ENCODE peak calls at places on chromosomes 11 and 22, in five cellular contexts. D is fibroblast of lung, G is right lobe of liver, Y is heart left ventricle, M is pancreas. U is an unnamed sample.
A peak's percentile ranks its signal among the peaks of the same experiment; 100 is the strongest.

GRCh38 chr11:74702383-74703007 is 28.7 kb downstream of the CHRDL2 start:
- DNase-seq in Y (peak; percentile 56), M (peak; percentile 76), D (peak; percentile 74), G (peak; percentile 51), U (peak; percentile 78)

GRCh38 chr11:17414317-17414737 is 25.9 kb upstream of the KCNJ11 start:
- DNase-seq in Y (no peak), M (peak; percentile 88), D (no peak), G (no peak), U (no peak)

GRCh38 chr11:71127806-71128205 is 124.6 kb downstream of the SHANK2 start:
- DNase-seq in D (no peak), M (no peak), Y (no peak), G (no peak), U (no peak)

GRCh38 chr22:48105254-48105653 is 1342.8 kb downstream of the TBC1D22A start:
- DNase-seq in Y (no peak), D (no peak), G (no peak), M (no peak), U (no peak)

GRCh38 chr22:17592201-17592600 is 28.9 kb downstream of the SLC25A18 start:
- DNase-seq in Y (no peak), M (no peak), G (no peak), D (no peak), U (no peak)

GRCh38 chr11:113531575-113532451 is 56.6 kb upstream of the DRD2 start:
- DNase-seq in D (no peak), Y (no peak), M (no peak), G (no peak), U (no peak)

GRCh38 chr11:126992065-126992803 is 8.3 kb downstream of the KIRREL3 start:
- DNase-seq in Y (no peak), G (no peak), M (no peak), D (peak; percentile 51), U (no peak)

GRCh38 chr11:133228406-133229330 is 303.6 kb downstream of the OPCML start:
- DNase-seq in D (no peak), Y (no peak), G (no peak), M (no peak), U (peak; percentile 81)

GRCh38 chr11:133399294-133399693 is 133.0 kb downstream of the OPCML start:
- DNase-seq in G (no peak), D (no peak), M (no peak), Y (no peak), U (no peak)

GRCh38 chr11:86101941-86102407 is 33.1 kb upstream of the PICALM start:
- DNase-seq in M (no peak), Y (no peak), D (no peak), G (no peak), U (no peak)

GRCh38 chr11:18392434-18393321 is 1.7 kb upstream of the LDHA start:
- DNase-seq in M (no peak), Y (no peak), D (no peak), G (no peak), U (no peak)

GRCh38 chr11:19698493-19699292 is 13.9 kb upstream of the NAV2 start:
- DNase-seq in G (peak; percentile 81), M (no peak), D (peak; percentile 67), Y (peak; percentile 79), U (no peak)

GRCh38 chr11:12069053-12069676 is 41.2 kb upstream of the MICAL2 start:
- DNase-seq in D (no peak), M (no peak), G (no peak), Y (no peak), U (no peak)

GRCh38 chr11:35523351-35523768 is 2.1 kb downstream of the PAMR1 start:
- DNase-seq in G (no peak), D (peak; percentile 42), Y (no peak), M (no peak), U (no peak)

GRCh38 chr11:121112498-121113455 is 11.7 kb downstream of the TECTA start:
- DNase-seq in D (peak; percentile 77), M (no peak), G (peak; percentile 71), Y (peak; percentile 62), U (no peak)

GRCh38 chr22:36383110-36383581 is 4.6 kb downstream of the MYH9 start:
- DNase-seq in Y (no peak), D (peak; percentile 77), G (no peak), M (no peak), U (no peak)

GRCh38 chr11:131688056-131688693 is 317.8 kb downstream of the NTM start:
- DNase-seq in D (peak; percentile 48), M (peak; percentile 80), Y (peak; percentile 43), G (peak; percentile 58), U (peak; percentile 88)

GRCh38 chr11:61534025-61534900 is 25.7 kb downstream of the LRRC10B start:
- DNase-seq in M (no peak), Y (no peak), D (no peak), G (no peak), U (no peak)

GRCh38 chr11:12675951-12676711 is 1.9 kb downstream of the TEAD1 start:
- DNase-seq in Y (no peak), M (no peak), D (peak; percentile 72), G (no peak), U (no peak)

GRCh38 chr11:105647780-105648179 is 37.9 kb downstream of the GRIA4 start:
- DNase-seq in D (no peak), Y (no peak), G (no peak), M (no peak), U (no peak)

GRCh38 chr11:36684840-36685800 is 87.1 kb upstream of the RAG2 start:
- DNase-seq in M (no peak), D (no peak), G (no peak), Y (no peak), U (no peak)

GRCh38 chr11:100780470-100780869 is 93.4 kb downstream of the ARHGAP42 start:
- DNase-seq in D (no peak), G (no peak), M (no peak), Y (no peak), U (no peak)

GRCh38 chr11:134374171-134374570 is 37.9 kb downstream of the B3GAT1 start:
- DNase-seq in D (no peak), G (no peak), Y (peak; percentile 15), M (no peak), U (no peak)

GRCh38 chr11:94706211-94706610 is 61.9 kb upstream of the AMOTL1 start:
- DNase-seq in Y (peak; percentile 48), D (no peak), G (no peak), M (no peak), U (no peak)

GRCh38 chr11:63680842-63681207 is 475 bp upstream of the RTN3 start:
- DNase-seq in G (no peak), M (no peak), D (no peak), Y (no peak), U (no peak)

GRCh38 chr11:134676516-134677287 is 264.7 kb upstream of the B3GAT1 start:
- DNase-seq in G (no peak), D (no peak), M (no peak), Y (no peak), U (no peak)

GRCh38 chr11:11857769-11858168 is 16.0 kb downstream of the USP47 start:
- DNase-seq in D (no peak), G (no peak), Y (no peak), M (no peak), U (no peak)

GRCh38 chr22:33909075-33909458 is 11.2 kb downstream of the LARGE1 start:
- DNase-seq in G (no peak), D (peak; percentile 70), M (no peak), Y (no peak), U (no peak)

GRCh38 chr22:25404923-25405853 is 159.3 kb upstream of the GRK3 start:
- DNase-seq in D (peak; percentile 62), Y (peak; percentile 84), G (peak; percentile 88), M (peak; percentile 92), U (peak; percentile 99)

GRCh38 chr11:36452987-36453386 is 57.1 kb downstream of the TRAF6 start:
- DNase-seq in Y (no peak), D (no peak), M (no peak), G (no peak), U (no peak)

GRCh38 chr22:40001800-40002577 is 7.2 kb downstream of the FAM83F start:
- DNase-seq in M (no peak), D (peak; percentile 21), Y (no peak), G (no peak), U (no peak)

GRCh38 chr22:19554834-19555404 is 30.7 kb upstream of the CLDN5 start:
- DNase-seq in M (no peak), D (peak; percentile 46), G (no peak), Y (no peak), U (no peak)

GRCh38 chr22:44707752-44708151 is 5.7 kb downstream of the PRR5 start:
- DNase-seq in M (no peak), Y (no peak), D (no peak), G (no peak), U (no peak)

GRCh38 chr11:69640995-69641581 is at the start of gene CCND1:
- DNase-seq in D (peak; percentile 94), G (peak; percentile 81), Y (peak; percentile 81), M (peak; percentile 82), U (peak; percentile 90)

GRCh38 chr11:46520971-46521745 is 72.7 kb downstream of the AMBRA1 start:
- DNase-seq in G (no peak), Y (no peak), D (peak; percentile 61), M (no peak), U (no peak)

GRCh38 chr11:107457205-107457557 is 444 bp downstream of the CWF19L2 start:
- DNase-seq in M (no peak), Y (no peak), G (no peak), D (no peak), U (no peak)

GRCh38 chr11:86151188-86152005 is 82.5 kb upstream of the PICALM start:
- DNase-seq in G (no peak), Y (peak; percentile 39), D (peak; percentile 36), M (no peak), U (peak; percentile 42)

GRCh38 chr11:76235233-76236091 is 29.2 kb upstream of the WNT11 start:
- DNase-seq in G (peak; percentile 83), Y (peak; percentile 91), M (peak; percentile 91), D (peak; percentile 94), U (peak; percentile 88)

GRCh38 chr11:16279524-16279923 is 76.8 kb downstream of the SOX6 start:
- DNase-seq in G (no peak), D (no peak), M (no peak), Y (no peak), U (no peak)
- H3K4me1 ChIP-seq in G (no peaks in the 10 kb centered on the region), D (no peaks in the 10 kb centered on the region), M (peaks cover 4% of the 10 kb centered on the region), Y (no peaks in the 10 kb centered on the region), U (no peaks in the 10 kb centered on the region)

GRCh38 chr22:30640361-30640760 is 4.8 kb downstream of the SLC35E4 start:
- DNase-seq in G (no peak), M (no peak), D (no peak), Y (no peak), U (no peak)
- H3K4me1 ChIP-seq in G (no peaks in the 10 kb centered on the region), M (peaks cover 7% of the 10 kb centered on the region), D (peaks cover 18% of the 10 kb centered on the region), Y (no peaks in the 10 kb centered on the region), U (peaks cover 22% of the 10 kb centered on the region)

GRCh38 chr11:41047229-41047628 is 412.2 kb downstream of the LRRC4C start:
- DNase-seq in G (no peak), Y (no peak), D (no peak), M (no peak), U (no peak)

GRCh38 chr11:41053894-41054293 is 405.6 kb downstream of the LRRC4C start:
- DNase-seq in M (no peak), Y (no peak), G (no peak), D (no peak), U (no peak)

GRCh38 chr11:41051919-41052630 is 407.4 kb downstream of the LRRC4C start:
- DNase-seq in D (no peak), Y (no peak), G (no peak), M (no peak), U (no peak)

GRCh38 chr11:41050791-41051190 is 408.7 kb downstream of the LRRC4C start:
- DNase-seq in D (no peak), Y (no peak), M (no peak), G (no peak), U (no peak)
- H3K4me1 ChIP-seq in D (no peaks in the 10 kb centered on the region), Y (no peaks in the 10 kb centered on the region), M (no peaks in the 10 kb centered on the region), G (no peaks in the 10 kb centered on the region), U (no peaks in the 10 kb centered on the region)

GRCh38 chr11:102168483-102168882 is 58.2 kb downstream of the YAP1 start:
- DNase-seq in G (no peak), Y (no peak), M (no peak), D (no peak), U (no peak)
- H3K4me1 ChIP-seq in G (no peaks in the 10 kb centered on the region), Y (no peaks in the 10 kb centered on the region), M (peaks cover 3% of the 10 kb centered on the region), D (peaks cover 23% of the 10 kb centered on the region), U (no peaks in the 10 kb centered on the region)

U was measured in left lung.